ENCODE peak calls at places on chromosome X, in seven cellular contexts. M, U, F, A, I, G and O are unnamed samples.

GRCh38 chrX:119726900-119727555 is 31.4 kb upstream of the SOWAHD start:
- DNase-seq in M (no peak), U (no peak), F (no peak), A (no peak), I (no peak), G (no peak), O (no peak)

GRCh38 chrX:39398215-39398972 is 597.1 kb downstream of the MID1IP1 start:
- DNase-seq in M (no peak), U (no peak), F (no peak), A (no peak), I (no peak), G (no peak), O (no peak)

GRCh38 chrX:147877726-147878125 is 34.0 kb upstream of the FMR1 start:
- DNase-seq in M (no peak), U (no peak), F (no peak), A (no peak), I (no peak), G (no peak), O (no peak)

GRCh38 chrX:44748014-44748413 is 95.8 kb upstream of the DUSP21 start:
- DNase-seq in M (no peak), U (no peak), F (no peak), A (no peak), I (no peak), G (peak), O (no peak)

GRCh38 chrX:276588-277171 is 4.5 kb upstream of the PLCXD1 start:
- DNase-seq in M (no peak), U (no peak), F (no peak), A (peak), I (no peak), G (peak), O (no peak)

GRCh38 chrX:47321386-47321785 is 49.0 kb upstream of the ZNF157 start:
- DNase-seq in M (no peak), U (no peak), F (peak), A (peak), I (no peak), G (no peak), O (no peak)

GRCh38 chrX:130994671-130995070 is 63.5 kb upstream of the ARHGAP36 start:
- DNase-seq in M (no peak), U (no peak), F (peak), A (peak), I (no peak), G (peak), O (no peak)

GRCh38 chrX:49878128-49878833 is 1.0 kb upstream of the USP27X start:
- DNase-seq in M (no peak), U (no peak), F (no peak), A (peak), I (no peak), G (peak), O (no peak)

GRCh38 chrX:22314211-22314610 is 41.5 kb downstream of the CBLL2 start:
- DNase-seq in M (no peak), U (no peak), F (no peak), A (no peak), I (no peak), G (no peak), O (no peak)

GRCh38 chrX:40952855-40953254 is 132.4 kb upstream of the USP9X start:
- DNase-seq in M (peak), U (no peak), F (no peak), A (no peak), I (no peak), G (no peak), O (no peak)

GRCh38 chrX:45771560-45772340 is 571.1 kb upstream of the DIPK2B start:
- DNase-seq in M (no peak), U (no peak), F (no peak), A (no peak), I (no peak), G (no peak), O (no peak)

GRCh38 chrX:67917412-67918010 is 373.7 kb downstream of the AR start:
- DNase-seq in M (no peak), U (no peak), F (no peak), A (no peak), I (no peak), G (no peak), O (no peak)

GRCh38 chrX:46634577-46634976 is 61.0 kb downstream of the CHST7 start:
- DNase-seq in M (no peak), U (no peak), F (no peak), A (no peak), I (no peak), G (no peak), O (no peak)

GRCh38 chrX:16022580-16023170 is 100.7 kb upstream of the GRPR start:
- DNase-seq in M (no peak), U (no peak), F (no peak), A (no peak), I (no peak), G (no peak), O (no peak)

GRCh38 chrX:24207826-24208225 is 58.3 kb downstream of the ZFX start:
- DNase-seq in M (no peak), U (no peak), F (no peak), A (no peak), I (no peak), G (no peak), O (no peak)

GRCh38 chrX:39953879-39954278 is 143.9 kb downstream of the BCOR start:
- DNase-seq in M (no peak), U (no peak), F (no peak), A (peak), I (peak), G (no peak), O (no peak)

GRCh38 chrX:69493193-69493592 is 10.9 kb upstream of the NALF2 start:
- DNase-seq in M (no peak), U (no peak), F (peak), A (peak), I (peak), G (peak), O (no peak)

GRCh38 chrX:55919367-55920221 is 202.0 kb downstream of the RRAGB start:
- DNase-seq in M (peak), U (peak), F (no peak), A (no peak), I (no peak), G (no peak), O (peak)

GRCh38 chrX:82757614-82758013 is 750.5 kb upstream of the POU3F4 start:
- DNase-seq in M (no peak), U (no peak), F (no peak), A (no peak), I (no peak), G (no peak), O (no peak)

GRCh38 chrX:129606918-129607317 is 47.8 kb downstream of the APLN start:
- DNase-seq in M (peak), U (peak), F (peak), A (peak), I (peak), G (peak), O (peak)

GRCh38 chrX:10620121-10620699 is at the start of gene MID1:
- DNase-seq in M (no peak), U (no peak), F (peak), A (no peak), I (no peak), G (peak), O (no peak)

GRCh38 chrX:150759568-150760416 is 66.6 kb downstream of the MTMR1 start:
- DNase-seq in M (no peak), U (no peak), F (no peak), A (no peak), I (no peak), G (no peak), O (no peak)

GRCh38 chrX:16963216-16963615 is 16.8 kb downstream of the REPS2 start:
- DNase-seq in M (no peak), U (no peak), F (no peak), A (no peak), I (no peak), G (no peak), O (no peak)

GRCh38 chrX:1554469-1555210 is 17.7 kb upstream of the P2RY8 start:
- DNase-seq in M (no peak), U (no peak), F (no peak), A (no peak), I (no peak), G (no peak), O (no peak)

GRCh38 chrX:113384628-113385027 is 544.0 kb upstream of the AMOT start:
- DNase-seq in M (no peak), U (no peak), F (no peak), A (no peak), I (no peak), G (no peak), O (no peak)

GRCh38 chrX:357693-358471 is 28.8 kb downstream of the PPP2R3B start:
- DNase-seq in M (no peak), U (no peak), F (no peak), A (no peak), I (no peak), G (no peak), O (no peak)

GRCh38 chrX:133297284-133297683 is 79.1 kb upstream of the TFDP3 start:
- DNase-seq in M (no peak), U (no peak), F (no peak), A (no peak), I (no peak), G (no peak), O (no peak)

GRCh38 chrX:82196866-82197265 is 995.0 kb downstream of the SH3BGRL start:
- DNase-seq in M (no peak), U (no peak), F (no peak), A (no peak), I (no peak), G (no peak), O (no peak)

GRCh38 chrX:104253567-104254441 is 929 bp downstream of the ESX1 start:
- DNase-seq in M (no peak), U (no peak), F (peak), A (no peak), I (no peak), G (peak), O (no peak)

GRCh38 chrX:131729295-131729694 is 185.4 kb downstream of the OR13H1 start:
- DNase-seq in M (peak), U (no peak), F (no peak), A (no peak), I (no peak), G (peak), O (no peak)

GRCh38 chrX:148933881-148934280 is 433.5 kb downstream of the AFF2 start:
- DNase-seq in M (no peak), U (no peak), F (no peak), A (no peak), I (no peak), G (no peak), O (no peak)

GRCh38 chrX:132631579-132632232 is 142.9 kb upstream of the MBNL3 start:
- DNase-seq in M (no peak), U (no peak), F (no peak), A (peak), I (peak), G (peak), O (no peak)

GRCh38 chrX:369563-370101 is 17.1 kb downstream of the PPP2R3B start:
- DNase-seq in M (no peak), U (no peak), F (no peak), A (peak), I (no peak), G (no peak), O (no peak)

GRCh38 chrX:18971506-18971905 is 12.4 kb downstream of the PHKA2 start:
- DNase-seq in M (no peak), U (no peak), F (no peak), A (no peak), I (no peak), G (no peak), O (no peak)

GRCh38 chrX:3286196-3286920 is 60.1 kb downstream of the MXRA5 start:
- DNase-seq in M (no peak), U (no peak), F (no peak), A (no peak), I (no peak), G (no peak), O (no peak)

GRCh38 chrX:134006484-134007161 is 21.2 kb upstream of the GPC3 start:
- DNase-seq in M (no peak), U (no peak), F (no peak), A (no peak), I (peak), G (no peak), O (no peak)

DNA sequence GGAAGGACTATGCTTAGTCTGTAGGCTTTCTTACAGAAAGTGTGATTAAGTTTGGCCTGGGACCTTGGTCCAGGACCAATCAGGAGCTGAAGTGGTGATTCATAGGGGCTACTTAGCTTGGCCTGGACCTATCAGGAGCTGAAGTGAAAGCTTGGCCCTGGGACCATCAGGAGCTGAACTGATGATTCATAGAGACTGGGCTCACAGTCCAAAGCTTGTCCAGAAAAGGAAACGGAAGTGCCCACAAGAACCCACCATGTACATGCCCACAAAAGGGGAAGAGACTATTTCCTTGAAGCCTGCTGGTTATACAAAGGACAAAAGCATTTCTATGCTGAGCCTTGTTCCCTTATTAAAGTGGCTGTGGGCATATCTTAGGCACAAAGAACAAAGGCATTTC is 12.6 kb downstream of the TENT5D start:
- DNase-seq in M (no peak), U (no peak), F (no peak), A (no peak), I (no peak), G (no peak), O (no peak)
- TF ChIP-seq TAF1 in M (no peak), U (no peak), F (no peak), A (no peak), I (no peak), G (no peak), O (no peak)

GRCh38 chrX:80266979-80267378 is 153.3 kb upstream of the TENT5D start:
- DNase-seq in M (no peak), U (no peak), F (no peak), A (no peak), I (no peak), G (no peak), O (no peak)
- TF ChIP-seq TAF1 in M (no peak), U (no peak), F (no peak), A (no peak), I (no peak), G (no peak), O (no peak)

GRCh38 chrX:32448320-32448719 is 763.0 kb downstream of the DMD start:
- DNase-seq in M (peak), U (no peak), F (no peak), A (no peak), I (peak), G (no peak), O (no peak)
- TF ChIP-seq TAF1 in M (no peak), U (no peak), F (no peak), A (no peak), I (no peak), G (no peak), O (no peak)

GRCh38 chrX:122134291-122134690 is 1049.8 kb upstream of the GRIA3 start:
- DNase-seq in M (no peak), U (no peak), F (no peak), A (no peak), I (no peak), G (no peak), O (no peak)
- TF ChIP-seq TAF1 in M (no peak), U (no peak), F (no peak), A (no peak), I (no peak), G (no peak), O (no peak)

GRCh38 chrX:12702509-12703091 is 88.6 kb upstream of the PRPS2 start:
- DNase-seq in M (no peak), U (no peak), F (peak), A (peak), I (peak), G (peak), O (no peak)
- TF ChIP-seq TAF1 in M (no peak), U (no peak), F (no peak), A (no peak), I (no peak), G (no peak), O (no peak)